ENCODE peak calls at places on chromosomes 3 and 15, in eight cellular contexts. A is left ventricle myocardium inferior, T is mesendoderm, F is body of pancreas, D is pancreas, Y is sigmoid colon, O is adrenal gland, H is heart right ventricle. E is an unnamed sample.

GRCh38 chr3:136624381-136624780 is 127.8 kb downstream of the STAG1 start:
- DNase-seq in A (no peak), F (no peak), O (no peak), T (no peak), D (no peak), Y (no peak), H (no peak), E (no peak)

GRCh38 chr3:89360155-89360554 is 252.7 kb downstream of the EPHA3 start:
- DNase-seq in A (no peak), T (no peak), F (no peak), O (no peak), D (no peak), H (no peak), Y (no peak), E (no peak)

GRCh38 chr3:195805181-195805580 is 6.5 kb downstream of the MUC4 start:
- DNase-seq in Y (peak; percentile 46), F (no peak), H (no peak), T (no peak), O (no peak), A (no peak), D (no peak), E (no peak)

GRCh38 chr15:92130906-92131305 is 262.8 kb upstream of the ST8SIA2 start:
- DNase-seq in O (no peak), D (no peak), F (no peak), H (no peak), T (no peak), A (no peak), Y (no peak), E (no peak)

GRCh38 chr3:163582967-163583366 is 1495.3 kb downstream of the SI start:
- DNase-seq in O (no peak), D (no peak), Y (no peak), H (no peak), A (no peak), F (no peak), T (no peak), E (no peak)

GRCh38 chr3:171847133-171847532 is 4.0 kb downstream of the TMEM212 start:
- DNase-seq in F (no peak), A (no peak), D (no peak), H (no peak), T (no peak), Y (no peak), O (no peak), E (no peak)

GRCh38 chr3:108117245-108117644 is 26.4 kb upstream of the CD47 start:
- DNase-seq in D (no peak), T (no peak), F (no peak), H (no peak), Y (no peak), A (no peak), O (no peak), E (no peak)

GRCh38 chr3:155785662-155786295 is 20.3 kb downstream of the C3orf33 start:
- DNase-seq in A (no peak), H (no peak), D (no peak), O (no peak), Y (no peak), T (no peak), F (no peak), E (no peak)

GRCh38 chr15:42890161-42890913 is 30.2 kb downstream of the TTBK2 start:
- DNase-seq in T (peak; percentile 97), Y (no peak), D (no peak), A (no peak), O (peak; percentile 53), F (no peak), H (no peak), E (no peak)

GRCh38 chr3:54125317-54125716 is 3.0 kb downstream of the CACNA2D3 start:
- DNase-seq in T (no peak), F (no peak), D (no peak), O (no peak), Y (no peak), A (no peak), H (no peak), E (no peak)

GRCh38 chr3:99634881-99635280 is 3.5 kb upstream of the COL8A1 start:
- DNase-seq in D (no peak), F (no peak), O (no peak), T (no peak), A (no peak), Y (no peak), H (no peak), E (no peak)

GRCh38 chr3:99637381-99638111 is 848 bp upstream of the COL8A1 start:
- DNase-seq in O (no peak), H (peak; percentile 15), Y (no peak), A (peak; percentile 19), T (peak; percentile 56), F (peak; percentile 8), D (no peak), E (no peak)

GRCh38 chr3:99638244-99638948 is at the start of gene COL8A1:
- DNase-seq in O (peak; percentile 24), D (no peak), T (peak; percentile 82), A (peak; percentile 67), H (peak; percentile 64), Y (peak; percentile 87), F (peak; percentile 33), E (peak; percentile 76)

GRCh38 chr3:99635348-99635747 is 3.0 kb upstream of the COL8A1 start:
- DNase-seq in H (no peak), T (no peak), Y (no peak), O (no peak), D (no peak), F (no peak), A (no peak), E (no peak)

GRCh38 chr3:99637041-99637380 is 1.4 kb upstream of the COL8A1 start:
- DNase-seq in H (no peak), Y (no peak), D (no peak), A (no peak), F (no peak), T (peak; percentile 64), O (no peak), E (no peak)
- H3K4me3 ChIP-seq in H (peak overlapping the region; percentile 68), Y (peak overlapping the region; percentile 43), D (peak overlapping the region; percentile 13), A (peak overlapping the region; percentile 70), F (no peak overlapping the region), T (no peak overlapping the region), O (no peak overlapping the region), E (peak overlapping the region; percentile 62)

GRCh38 chr3:123021986-123022510 is 5.5 kb downstream of the SEMA5B start:
- DNase-seq in A (no peak), Y (no peak), D (no peak), T (no peak), F (no peak), H (no peak), O (no peak), E (no peak)

GRCh38 chr3:123026551-123027291 is 842 bp downstream of the SEMA5B start:
- DNase-seq in T (peak; percentile 75), O (peak; percentile 28), A (peak; percentile 39), F (peak; percentile 35), D (peak; percentile 19), H (peak; percentile 43), Y (peak; percentile 67), E (peak; percentile 57)

GRCh38 chr3:123025642-123026521 is 1.7 kb downstream of the SEMA5B start:
- DNase-seq in O (peak; percentile 14), F (peak; percentile 34), T (peak; percentile 82), A (peak; percentile 32), H (peak; percentile 29), Y (no peak), D (peak; percentile 26), E (peak; percentile 48)

GRCh38 chr3:123021388-123021787 is 6.2 kb downstream of the SEMA5B start:
- DNase-seq in A (no peak), Y (no peak), O (no peak), H (no peak), T (peak; percentile 78), D (no peak), F (no peak), E (no peak)

GRCh38 chr3:123024056-123024455 is 3.5 kb downstream of the SEMA5B start:
- DNase-seq in A (no peak), T (no peak), H (no peak), D (no peak), F (no peak), O (no peak), Y (no peak), E (no peak)
- H3K27me3 ChIP-seq in A (peaks cover 24% of the 10 kb centered on the region), T (peaks cover 3% of the 10 kb centered on the region), H (peaks cover 8% of the 10 kb centered on the region), D (no peaks in the 10 kb centered on the region), F (no peaks in the 10 kb centered on the region), O (no peaks in the 10 kb centered on the region), Y (peaks cover 24% of the 10 kb centered on the region), E (peaks cover 24% of the 10 kb centered on the region)

GRCh38 chr3:194483850-194484249 is 3.0 kb downstream of the ATP13A3 start:
- DNase-seq in D (no peak), Y (no peak), F (no peak), A (no peak), T (no peak), H (no peak), O (no peak), E (no peak)

GRCh38 chr3:194485876-194486539 is 794 bp downstream of the ATP13A3 start:
- DNase-seq in Y (peak; percentile 78), A (peak; percentile 31), O (peak; percentile 44), T (no peak), H (peak; percentile 47), D (peak; percentile 38), F (peak; percentile 39), E (peak; percentile 66)

GRCh38 chr3:194486540-194487288 is at the start of gene ATP13A3:
- DNase-seq in H (peak; percentile 89), A (peak; percentile 90), D (peak; percentile 91), O (peak; percentile 93), T (peak; percentile 94), F (peak; percentile 94), Y (peak; percentile 95), E (peak; percentile 95)

GRCh38 chr3:194484614-194485013 is 2.2 kb downstream of the ATP13A3 start:
- DNase-seq in O (no peak), D (no peak), A (no peak), H (no peak), F (no peak), T (no peak), Y (no peak), E (no peak)

GRCh38 chr3:194485471-194485875 is 1.3 kb downstream of the ATP13A3 start:
- DNase-seq in Y (no peak), H (no peak), D (no peak), F (no peak), A (no peak), O (no peak), T (no peak), E (no peak)
- H3K4me1 ChIP-seq in Y (peaks cover 40% of the 10 kb centered on the region), H (peaks cover 69% of the 10 kb centered on the region), D (peaks cover 15% of the 10 kb centered on the region), F (peaks cover 50% of the 10 kb centered on the region), A (peaks cover 56% of the 10 kb centered on the region), O (peaks cover 60% of the 10 kb centered on the region), T (peaks cover 7% of the 10 kb centered on the region), E (peaks cover 53% of the 10 kb centered on the region)

DNA sequence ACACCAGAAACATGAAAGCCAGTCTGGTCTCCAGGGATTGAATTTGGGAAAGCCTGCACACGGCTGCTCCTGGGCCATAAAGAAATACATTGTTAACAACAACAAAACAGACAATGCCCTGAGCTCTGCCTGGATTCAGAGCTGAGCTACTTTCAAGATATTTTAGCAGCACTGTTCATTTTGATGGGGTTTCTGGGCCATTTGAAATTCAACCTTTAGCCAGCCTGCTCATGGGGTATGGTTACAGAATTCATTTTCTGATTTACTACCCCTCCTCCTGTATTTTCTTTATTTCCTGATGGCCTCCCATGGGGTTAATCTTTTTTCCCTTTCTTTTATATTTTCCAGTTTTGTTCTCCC is 19.4 kb downstream of the NR2F2 start:
- DNase-seq in T (no peak), H (no peak), F (no peak), O (no peak), Y (no peak), A (no peak), D (no peak), E (no peak)
- H3K4me3 ChIP-seq in T (no peak overlapping the region), H (peak overlapping the region; percentile 9), F (no peak overlapping the region), O (no peak overlapping the region), Y (no peak overlapping the region), A (peak overlapping the region; percentile 52), D (no peak overlapping the region), E (no peak overlapping the region)

GRCh38 chr15:82640672-82641071 is 6.5 kb downstream of the CPEB1 start:
- DNase-seq in F (no peak), T (peak; percentile 38), O (no peak), H (no peak), D (no peak), Y (no peak), A (no peak), E (no peak)
- H3K27me3 ChIP-seq in F (no peaks in the 10 kb centered on the region), T (no peaks in the 10 kb centered on the region), O (no peaks in the 10 kb centered on the region), H (peaks cover 46% of the 10 kb centered on the region), D (no peaks in the 10 kb centered on the region), Y (no peaks in the 10 kb centered on the region), A (peaks cover 93% of the 10 kb centered on the region), E (peaks cover 38% of the 10 kb centered on the region)

E was measured in lower lobe of right lung.